ENCODE peak calls at places on chromosomes 1 and 21, in ten cellular contexts. H, O, R, A, Y, E, L, N, D and T are unnamed samples.

GRCh38 chr1:53016705-53017104 is 45.3 kb upstream of the PODN start:
- DNase-seq in H (no peak), R (no peak), D (no peak), A (peak; percentile 41), L (no peak), N (no peak), O (no peak), Y (no peak), E (no peak), T (no peak)

GRCh38 chr1:77989762-77990161 is 10.9 kb upstream of the FUBP1 start:
- DNase-seq in R (peak; percentile 34), L (no peak), A (no peak), H (no peak), N (no peak), D (no peak), Y (no peak), E (no peak), O (no peak), T (no peak)

GRCh38 chr1:221517961-221518360 is 223.9 kb downstream of the DUSP10 start:
- DNase-seq in L (no peak), A (no peak), R (no peak), O (no peak), N (no peak), H (no peak), Y (no peak), D (no peak), E (no peak), T (no peak)

GRCh38 chr1:62962794-62963776 is 179.2 kb downstream of the ATG4C start:
- DNase-seq in Y (no peak), R (peak; percentile 95), L (no peak), D (peak; percentile 3), O (peak; percentile 32), A (peak; percentile 14), E (no peak), N (no peak), H (no peak), T (no peak)

GRCh38 chr1:179369751-179370341 is 4.1 kb downstream of the AXDND1 start:
- DNase-seq in R (peak; percentile 85), L (no peak), N (no peak), E (no peak), H (no peak), A (peak; percentile 77), D (peak; percentile 37), Y (peak; percentile 44), O (no peak), T (no peak)

GRCh38 chr1:26020390-26020789 is 1.2 kb upstream of the EXTL1 start:
- DNase-seq in A (peak; percentile 58), N (no peak), Y (no peak), O (no peak), E (no peak), L (no peak), R (no peak), D (peak; percentile 83), H (peak; percentile 46), T (no peak)

GRCh38 chr1:100700586-100700985 is 19.0 kb upstream of the VCAM1 start:
- DNase-seq in Y (no peak), E (no peak), O (no peak), A (peak; percentile 57), D (peak; percentile 24), R (no peak), N (no peak), L (no peak), H (no peak), T (no peak)

GRCh38 chr21:31530918-31531705 is 128.4 kb upstream of the SOD1 start:
- DNase-seq in Y (no peak), N (no peak), R (no peak), L (peak; percentile 75), E (no peak), H (no peak), O (peak; percentile 61), A (no peak), D (no peak), T (no peak)

GRCh38 chr21:46092811-46093667 is 4.9 kb upstream of the COL6A2 start:
- DNase-seq in R (no peak), Y (no peak), O (no peak), L (no peak), A (no peak), H (peak; percentile 78), D (no peak), E (no peak), N (peak; percentile 92), T (no peak)

GRCh38 chr1:61491497-61491896 is 233.4 kb downstream of the TM2D1 start:
- DNase-seq in L (no peak), N (no peak), A (peak; percentile 0), R (no peak), D (peak; percentile 33), Y (no peak), H (peak; percentile 41), O (no peak), E (no peak), T (no peak)

GRCh38 chr1:9267827-9268581 is 24.7 kb upstream of the SPSB1 start:
- DNase-seq in L (no peak), R (no peak), H (no peak), N (no peak), D (no peak), O (no peak), E (no peak), A (no peak), Y (no peak), T (no peak)

GRCh38 chr1:15703562-15703961 is 19.4 kb downstream of the PLEKHM2 start:
- DNase-seq in L (no peak), R (no peak), N (peak; percentile 94), A (peak; percentile 91), O (no peak), E (no peak), D (peak; percentile 94), H (peak; percentile 86), Y (no peak), T (peak; percentile 66)

GRCh38 chr1:1356166-1356795 is 2.1 kb downstream of the MXRA8 start:
- DNase-seq in R (no peak), Y (no peak), E (no peak), L (no peak), O (peak; percentile 42), H (no peak), D (no peak), N (no peak), A (no peak), T (no peak)

GRCh38 chr1:157485793-157486192 is 66.5 kb downstream of the FCRL5 start:
- DNase-seq in O (no peak), A (no peak), Y (no peak), L (no peak), H (no peak), R (no peak), N (no peak), D (no peak), E (no peak), T (no peak)

GRCh38 chr1:202802998-202803932 is 5.0 kb downstream of the KDM5B start:
- DNase-seq in R (peak; percentile 31), E (no peak), A (peak; percentile 57), D (no peak), O (no peak), N (no peak), Y (no peak), L (no peak), H (no peak), T (no peak)

DNA sequence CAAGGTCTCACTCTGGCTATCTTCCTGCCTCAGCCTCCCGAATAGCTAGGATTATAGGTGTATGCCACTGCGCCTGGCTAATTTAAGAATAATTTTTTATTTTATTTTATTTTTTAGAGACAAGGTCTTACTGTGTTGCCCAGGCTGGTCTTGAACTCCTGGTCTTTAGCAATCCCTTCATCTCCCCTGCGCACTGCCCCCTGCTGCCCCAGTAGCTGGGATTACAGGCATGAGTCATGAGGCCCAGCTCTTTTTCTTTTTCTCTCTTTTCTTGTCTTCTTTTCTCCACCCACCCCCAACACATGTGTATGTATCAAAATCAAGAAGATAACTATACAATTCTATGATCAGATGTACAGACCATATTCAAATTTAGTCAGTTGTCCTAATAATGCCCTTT is 87.2 kb downstream of the PEX14 start:
- DNase-seq in Y (no peak), H (no peak), D (no peak), R (peak; percentile 72), N (no peak), E (no peak), A (no peak), O (no peak), L (no peak), T (no peak)
- TF ChIP-seq CTCF in Y (no peak), H (no peak), D (no peak), R (peak; percentile 64), N (no peak), E (no peak), A (peak; percentile 31), O (no peak), L (no peak), T (no peak)

GRCh38 chr1:183480971-183481431 is 8.7 kb downstream of the SMG7 start:
- DNase-seq in R (no peak), O (no peak), E (no peak), Y (no peak), H (no peak), L (no peak), N (no peak), A (peak; percentile 19), D (no peak), T (no peak)
- H3K4me1 ChIP-seq in R (peaks cover 68% of the 10 kb centered on the region), O (peaks cover 9% of the 10 kb centered on the region), E (peaks cover 48% of the 10 kb centered on the region), Y (peaks cover 57% of the 10 kb centered on the region), H (no peaks in the 10 kb centered on the region), L (no peaks in the 10 kb centered on the region), N (peaks cover 65% of the 10 kb centered on the region), A (peaks cover 5% of the 10 kb centered on the region), D (peaks cover 6% of the 10 kb centered on the region), T (no peaks in the 10 kb centered on the region)

GRCh38 chr1:27143408-27143807 is 11.5 kb downstream of the SLC9A1 start:
- DNase-seq in Y (no peak), R (no peak), L (no peak), O (no peak), H (no peak), D (peak; percentile 26), N (no peak), A (peak; percentile 66), E (no peak), T (no peak)
- TF ChIP-seq CTCF in Y (no peak), R (no peak), L (no peak), O (no peak), H (no peak), D (no peak), N (no peak), A (no peak), E (no peak), T (no peak)

GRCh38 chr21:41367598-41368360 is 6.0 kb downstream of the MX2 start:
- DNase-seq in H (no peak), L (peak; percentile 22), E (peak; percentile 45), A (no peak), D (no peak), N (no peak), O (no peak), Y (no peak), R (no peak), T (no peak)

GRCh38 chr21:41363370-41364270 is 1.8 kb downstream of the MX2 start:
- DNase-seq in R (no peak), O (no peak), H (no peak), Y (no peak), E (no peak), N (no peak), A (no peak), D (no peak), L (no peak), T (no peak)

GRCh38 chr21:41364308-41364707 is 2.5 kb downstream of the MX2 start:
- DNase-seq in L (no peak), E (no peak), O (no peak), R (no peak), H (no peak), N (no peak), D (no peak), Y (no peak), A (no peak), T (no peak)

GRCh38 chr21:41366522-41367151 is 4.8 kb downstream of the MX2 start:
- DNase-seq in D (peak; percentile 78), O (peak; percentile 65), N (no peak), L (peak; percentile 48), Y (no peak), H (no peak), R (no peak), E (no peak), A (peak; percentile 73), T (no peak)

GRCh38 chr21:41365377-41366107 is 3.7 kb downstream of the MX2 start:
- DNase-seq in L (no peak), E (no peak), Y (no peak), H (no peak), R (no peak), O (no peak), D (no peak), A (no peak), N (no peak), T (no peak)
- H3K4me1 ChIP-seq in L (no peaks in the 10 kb centered on the region), E (peaks cover 58% of the 10 kb centered on the region), Y (peaks cover 41% of the 10 kb centered on the region), H (no peaks in the 10 kb centered on the region), R (peaks cover 11% of the 10 kb centered on the region), O (no peaks in the 10 kb centered on the region), D (peaks cover 4% of the 10 kb centered on the region), A (peaks cover 8% of the 10 kb centered on the region), N (peaks cover 46% of the 10 kb centered on the region), T (peaks cover 13% of the 10 kb centered on the region)